ENCODE peak calls at places on chromosomes 4 and X, in nine cellular contexts. Y is mammary epithelial cell, K is mesothelial cell of epicardium, I is Caco-2, U is H9, Z is GM13977, C is B cell, P is cardiac fibroblast, J is stomach. E is an unnamed sample.

GRCh38 chr4:132557660-132558059 is 591.4 kb upstream of the PCDH10 start:
- DNase-seq in Y (no peak), K (no peak), I (no peak), U (peak), Z (peak), C (no peak), P (no peak), J (no peak), E (no peak)

GRCh38 chr4:86441175-86441960 is 81.5 kb upstream of the MAPK10 start:
- DNase-seq in Y (peak), K (no peak), I (no peak), U (no peak), Z (peak), C (no peak), P (peak), J (no peak), E (no peak)

GRCh38 chr4:72969957-72970356 is 99.6 kb downstream of the COX18 start:
- DNase-seq in Y (peak), K (no peak), I (no peak), U (no peak), Z (no peak), C (no peak), P (peak), J (no peak), E (no peak)

GRCh38 chr4:111792592-111792991 is 352.7 kb upstream of the FAM241A start:
- DNase-seq in Y (no peak), K (no peak), I (no peak), U (no peak), Z (no peak), C (no peak), P (no peak), J (no peak), E (no peak)

GRCh38 chrX:136047001-136047642 is 61.9 kb downstream of the SLC9A6 start:
- DNase-seq in Y (no peak), K (no peak), I (no peak), U (no peak), Z (no peak), C (no peak), P (peak), J (no peak), E (no peak)

GRCh38 chrX:105167233-105167632 is 53.3 kb downstream of the TEX13A start:
- DNase-seq in Y (peak), K (no peak), I (no peak), U (no peak), Z (no peak), C (no peak), P (no peak), J (no peak), E (no peak)

GRCh38 chrX:20665441-20665840 is 398.7 kb upstream of the RPS6KA3 start:
- DNase-seq in Y (no peak), K (no peak), I (no peak), U (no peak), Z (no peak), C (no peak), P (no peak), J (no peak), E (no peak)

GRCh38 chr4:169342159-169342865 is 71.6 kb upstream of the SH3RF1 start:
- DNase-seq in Y (no peak), K (no peak), I (no peak), U (no peak), Z (no peak), C (no peak), P (no peak), J (peak), E (no peak)

GRCh38 chr4:55488716-55489115 is 58.0 kb downstream of the CLOCK start:
- DNase-seq in Y (no peak), K (no peak), I (no peak), U (no peak), Z (no peak), C (no peak), P (no peak), J (no peak), E (no peak)

GRCh38 chr4:182975806-182976205 is 58.6 kb upstream of the DCTD start:
- DNase-seq in Y (peak), K (no peak), I (no peak), U (no peak), Z (peak), C (no peak), P (peak), J (no peak), E (no peak)

GRCh38 chr4:99091174-99091573 is 2.6 kb upstream of the ADH5 start:
- DNase-seq in Y (no peak), K (no peak), I (no peak), U (no peak), Z (no peak), C (no peak), P (no peak), J (no peak), E (no peak)

GRCh38 chrX:30483996-30484395 is 93.6 kb downstream of the TASL start:
- DNase-seq in Y (no peak), K (no peak), I (no peak), U (no peak), Z (peak), C (no peak), P (no peak), J (no peak), E (no peak)

GRCh38 chr4:53208749-53209148 is 157.1 kb downstream of the SCFD2 start:
- DNase-seq in Y (no peak), K (no peak), I (no peak), U (no peak), Z (no peak), C (no peak), P (no peak), J (no peak), E (no peak)

GRCh38 chr4:154024097-154024496 is 235.2 kb upstream of the SFRP2 start:
- DNase-seq in Y (no peak), K (no peak), I (peak), U (peak), Z (no peak), C (no peak), P (peak), J (no peak), E (no peak)

GRCh38 chr4:139655116-139655515 is 10.5 kb upstream of the MGST2 start:
- DNase-seq in Y (peak), K (no peak), I (peak), U (no peak), Z (no peak), C (peak), P (peak), J (no peak), E (no peak)
- TF ChIP-seq CTCF in Y (peak), K (no peak), I (peak), U (peak), Z (peak), C (no peak), P (peak), J (no peak), E (peak)

GRCh38 chrX:48460606-48461005 is 9.5 kb downstream of the SLC38A5 start:
- DNase-seq in Y (no peak), K (no peak), I (no peak), U (no peak), Z (no peak), C (no peak), P (no peak), J (no peak), E (no peak)
- TF ChIP-seq CTCF in Y (no peak), K (no peak), I (no peak), U (no peak), Z (no peak), C (no peak), P (no peak), J (no peak), E (no peak)

GRCh38 chrX:149903889-149904748 is 23.1 kb downstream of the MAGEA8 start:
- DNase-seq in Y (no peak), K (no peak), I (no peak), U (no peak), Z (no peak), C (no peak), P (peak), J (no peak), E (no peak)
- TF ChIP-seq CTCF in Y (peak), K (no peak), I (peak), U (peak), Z (no peak), C (no peak), P (peak), J (no peak), E (peak)

GRCh38 chrX:35380808-35381700 is 417.1 kb upstream of the MAGEB16 start:
- DNase-seq in Y (peak), K (no peak), I (peak), U (no peak), Z (peak), C (no peak), P (peak), J (no peak), E (no peak)
- TF ChIP-seq CTCF in Y (peak), K (peak), I (peak), U (peak), Z (peak), C (no peak), P (peak), J (no peak), E (peak)

GRCh38 chrX:112910418-112910817 is 69.8 kb upstream of the AMOT start:
- DNase-seq in Y (no peak), K (no peak), I (no peak), U (no peak), Z (no peak), C (no peak), P (no peak), J (no peak), E (no peak)

DNA sequence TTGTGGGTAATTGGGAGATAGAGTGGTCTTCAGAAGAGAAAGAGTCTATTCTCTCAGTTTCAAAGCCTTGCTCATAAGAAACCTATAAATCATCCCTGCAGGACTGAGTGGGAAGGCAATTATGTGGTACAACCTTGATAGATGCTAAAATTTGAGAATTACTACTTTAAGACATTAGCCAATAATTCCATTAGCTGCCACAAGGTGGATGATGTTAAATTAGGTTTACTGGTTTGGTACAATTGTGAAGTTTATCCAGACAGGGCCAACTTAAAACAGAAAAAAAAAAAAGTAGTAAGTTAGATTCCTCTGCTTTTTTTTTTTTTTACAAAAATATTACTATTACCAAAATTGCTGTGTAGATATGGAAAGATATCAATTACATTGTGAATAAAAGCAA is 73.2 kb upstream of the AMOT start:
- DNase-seq in Y (no peak), K (no peak), I (no peak), U (no peak), Z (no peak), C (no peak), P (no peak), J (no peak), E (no peak)
- TF ChIP-seq CTCF in Y (no peak), K (peak), I (no peak), U (peak), Z (no peak), C (no peak), P (no peak), J (no peak), E (peak)

GRCh38 chr4:78951862-78952472 is 12.7 kb upstream of the PAQR3 start:
- DNase-seq in Y (peak), K (no peak), I (peak), U (no peak), Z (peak), C (peak), P (peak), J (no peak), E (no peak)
- TF ChIP-seq CTCF in Y (peak), K (peak), I (peak), U (peak), Z (peak), C (peak), P (peak), J (peak), E (peak)

GRCh38 chrX:15173411-15173810 is 96.5 kb downstream of the ASB9 start:
- DNase-seq in Y (no peak), K (no peak), I (no peak), U (no peak), Z (no peak), C (no peak), P (no peak), J (no peak), E (no peak)

DNA sequence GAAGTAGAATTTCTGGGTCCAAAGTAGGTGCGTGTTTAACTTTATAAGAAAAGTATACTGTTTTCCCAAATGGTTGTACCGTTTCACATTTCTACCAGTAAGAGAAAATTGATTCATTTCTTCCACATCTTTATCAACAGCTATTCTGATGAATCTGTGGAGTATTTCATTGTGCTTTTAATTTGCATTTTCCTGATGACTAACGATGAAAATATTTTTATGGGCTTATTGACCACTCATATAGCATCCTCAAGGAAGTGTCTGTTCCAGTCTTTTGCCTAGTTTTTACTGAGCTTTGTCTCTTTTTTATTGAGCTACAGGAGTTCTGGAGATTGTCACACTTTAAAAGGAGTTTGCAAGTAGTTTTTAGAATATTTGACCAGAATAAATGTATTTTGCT is 92.6 kb downstream of the ASB9 start:
- DNase-seq in Y (no peak), K (no peak), I (no peak), U (no peak), Z (no peak), C (no peak), P (no peak), J (no peak), E (no peak)
- TF ChIP-seq CTCF in Y (no peak), K (no peak), I (no peak), U (no peak), Z (no peak), C (no peak), P (no peak), J (no peak), E (no peak)

GRCh38 chr4:175622887-175623286 is 189.2 kb downstream of the GPM6A start:
- DNase-seq in Y (no peak), K (no peak), I (no peak), U (no peak), Z (no peak), C (no peak), P (no peak), J (no peak), E (no peak)
- TF ChIP-seq CTCF in Y (no peak), K (no peak), I (no peak), U (peak), Z (no peak), C (no peak), P (no peak), J (no peak), E (no peak)

GRCh38 chr4:699816-700580 is 5.6 kb upstream of the PCGF3 start:
- DNase-seq in Y (no peak), K (no peak), I (no peak), U (no peak), Z (no peak), C (no peak), P (no peak), J (no peak), E (no peak)

GRCh38 chr4:703336-704197 is 2.1 kb upstream of the PCGF3 start:
- DNase-seq in Y (no peak), K (no peak), I (no peak), U (no peak), Z (no peak), C (no peak), P (no peak), J (no peak), E (no peak)

GRCh38 chr4:702618-703048 is 3.0 kb upstream of the PCGF3 start:
- DNase-seq in Y (no peak), K (no peak), I (no peak), U (no peak), Z (no peak), C (no peak), P (no peak), J (peak), E (no peak)

GRCh38 chr4:704198-704891 is 1.3 kb upstream of the PCGF3 start:
- DNase-seq in Y (no peak), K (no peak), I (no peak), U (no peak), Z (no peak), C (no peak), P (no peak), J (no peak), E (no peak)

DNA sequence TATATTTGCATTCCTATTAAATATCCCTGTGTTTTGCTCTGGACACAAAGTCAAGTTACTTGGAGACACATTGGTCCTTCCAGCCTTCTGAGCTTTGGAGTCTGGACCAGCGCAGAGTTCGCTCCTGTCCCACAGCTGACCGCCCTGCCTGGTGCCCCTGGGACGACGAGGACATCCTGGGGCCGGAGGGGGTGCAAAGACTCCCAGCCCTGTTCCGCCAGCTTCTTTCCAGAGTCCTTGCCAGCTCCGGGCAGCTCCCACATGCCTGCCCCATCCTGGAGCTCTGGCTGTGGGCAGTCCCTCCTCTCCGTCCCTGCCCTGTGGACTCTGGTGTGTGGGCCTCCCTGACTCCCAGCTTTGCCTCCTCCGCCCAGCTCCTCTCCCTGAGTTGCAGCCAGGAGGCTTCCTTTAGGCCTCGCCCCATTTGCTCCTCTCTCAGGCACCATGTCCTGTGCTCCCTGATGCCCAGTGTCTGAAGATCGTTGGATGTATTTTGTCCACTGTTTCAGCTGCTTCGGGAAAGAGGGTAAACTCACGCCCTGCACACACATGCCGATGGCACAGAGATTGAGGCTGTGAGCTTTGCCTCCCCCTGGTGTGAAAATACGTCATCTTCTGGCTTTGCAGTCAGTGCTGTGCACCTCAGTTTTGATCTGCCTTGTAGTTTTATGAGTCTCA is 4.9 kb upstream of the PCGF3 start:
- DNase-seq in Y (no peak), K (no peak), I (no peak), U (no peak), Z (no peak), C (no peak), P (no peak), J (no peak), E (no peak)
- TF ChIP-seq CTCF in Y (no peak), K (no peak), I (no peak), U (peak), Z (no peak), C (no peak), P (no peak), J (no peak), E (peak)

DNA sequence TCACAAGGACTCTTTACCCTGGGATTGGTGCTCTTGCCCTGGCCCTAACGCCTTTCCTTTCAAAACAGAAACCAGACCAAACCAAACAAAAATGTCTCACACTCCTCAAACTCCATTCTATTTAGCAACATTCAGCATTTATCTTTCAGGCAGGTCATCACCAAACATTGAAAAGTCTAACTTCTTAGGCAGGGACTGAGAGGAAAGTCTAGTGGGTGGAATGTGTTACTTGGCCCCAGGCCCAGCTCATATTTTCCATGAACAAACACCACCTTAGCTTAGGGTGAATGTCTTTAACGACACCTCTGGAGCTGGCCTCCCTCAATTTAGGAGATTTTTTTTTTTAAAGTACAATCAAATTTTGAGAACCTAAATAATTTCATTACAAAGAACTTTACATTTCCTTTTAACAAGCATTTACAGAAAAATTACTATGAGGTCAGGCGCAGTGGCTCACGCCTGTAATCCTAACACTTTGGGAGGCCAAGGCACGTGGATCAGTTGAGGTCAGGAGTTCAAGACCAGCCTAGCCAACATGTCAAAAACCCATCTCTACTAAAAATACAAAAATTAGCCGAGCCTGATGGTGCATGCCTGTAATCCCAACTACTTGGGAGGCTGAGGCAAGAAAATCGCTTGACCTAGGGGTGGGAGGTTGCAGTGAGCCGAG is 10.2 kb upstream of the N4BP2 start:
- DNase-seq in Y (peak), K (no peak), I (peak), U (no peak), Z (no peak), C (no peak), P (peak), J (peak), E (no peak)
- TF ChIP-seq CTCF in Y (peak), K (no peak), I (peak), U (no peak), Z (no peak), C (no peak), P (peak), J (no peak), E (no peak)